ENCODE peak calls at places on chromosome 16, in five cellular contexts. One of them, this sample, is unnamed.

GRCh38 chr16:241866-242265 is 7.2 kb downstream of the FAM234A start:
- DNase-seq in uterus: no peak
- DNase-seq in mucosa of gallbladder: no peak
- DNase-seq in myocyte: no peak
- DNase-seq in KG1: no peak
- DNase-seq in this sample: no peak

GRCh38 chr16:80318107-80318506 is 222.7 kb upstream of the DYNLRB2 start:
- DNase-seq in mucosa of gallbladder: no peak
- DNase-seq in KG1: no peak
- DNase-seq in myocyte: no peak
- DNase-seq in uterus: no peak
- DNase-seq in this sample: no peak

GRCh38 chr16:27838536-27839175 is 224.9 kb downstream of the GSG1L start:
- DNase-seq in KG1: no peak
- DNase-seq in myocyte: peak; percentile 52
- DNase-seq in mucosa of gallbladder: no peak
- DNase-seq in uterus: no peak
- DNase-seq in this sample: no peak

GRCh38 chr16:62225675-62226074 is 189.4 kb upstream of the CDH8 start:
- DNase-seq in myocyte: peak; percentile 5
- DNase-seq in KG1: peak; percentile 4
- DNase-seq in mucosa of gallbladder: peak; percentile 79
- DNase-seq in uterus: no peak
- DNase-seq in this sample: no peak

GRCh38 chr16:24568392-24568791 is 29.0 kb downstream of the RBBP6 start:
- DNase-seq in KG1: no peak
- DNase-seq in uterus: no peak
- DNase-seq in mucosa of gallbladder: no peak
- DNase-seq in myocyte: peak; percentile 28
- DNase-seq in this sample: no peak

GRCh38 chr16:73125860-73126259 is 77.9 kb upstream of the ZFHX3 start:
- DNase-seq in mucosa of gallbladder: no peak
- DNase-seq in uterus: no peak
- DNase-seq in myocyte: no peak
- DNase-seq in KG1: no peak
- DNase-seq in this sample: no peak

GRCh38 chr16:80883159-80883642 is 78.8 kb upstream of the CDYL2 start:
- DNase-seq in uterus: no peak
- DNase-seq in myocyte: no peak
- DNase-seq in mucosa of gallbladder: peak; percentile 39
- DNase-seq in KG1: no peak
- DNase-seq in this sample: no peak

GRCh38 chr16:79562166-79562823 is 38.2 kb downstream of the MAF start:
- DNase-seq in myocyte: no peak
- DNase-seq in uterus: no peak
- DNase-seq in mucosa of gallbladder: no peak
- DNase-seq in KG1: no peak
- DNase-seq in this sample: no peak

GRCh38 chr16:47247691-47248090 is 103.9 kb upstream of the NETO2 start:
- DNase-seq in uterus: no peak
- DNase-seq in KG1: no peak
- DNase-seq in myocyte: no peak
- DNase-seq in mucosa of gallbladder: no peak
- DNase-seq in this sample: no peak

GRCh38 chr16:28991687-28992086 is 6.8 kb downstream of the LAT start:
- DNase-seq in uterus: no peak
- DNase-seq in myocyte: no peak
- DNase-seq in KG1: no peak
- DNase-seq in mucosa of gallbladder: no peak
- DNase-seq in this sample: no peak

GRCh38 chr16:78252757-78253156 is 153.3 kb downstream of the WWOX start:
- DNase-seq in myocyte: no peak
- DNase-seq in uterus: no peak
- DNase-seq in KG1: no peak
- DNase-seq in mucosa of gallbladder: no peak
- DNase-seq in this sample: no peak

GRCh38 chr16:2039286-2040030 is 8.2 kb downstream of the NTHL1 start:
- DNase-seq in uterus: peak; percentile 80
- DNase-seq in myocyte: peak; percentile 67
- DNase-seq in mucosa of gallbladder: peak; percentile 88
- DNase-seq in KG1: no peak
- DNase-seq in this sample: peak; percentile 40

GRCh38 chr16:30028438-30029093 is 2.5 kb downstream of the TLCD3B start:
- DNase-seq in mucosa of gallbladder: no peak
- DNase-seq in uterus: no peak
- DNase-seq in myocyte: peak; percentile 83
- DNase-seq in KG1: no peak
- DNase-seq in this sample: peak; percentile 37

GRCh38 chr16:918068-918467 is 52.7 kb downstream of the LMF1 start:
- DNase-seq in myocyte: no peak
- DNase-seq in mucosa of gallbladder: no peak
- DNase-seq in uterus: no peak
- DNase-seq in KG1: no peak
- DNase-seq in this sample: no peak

GRCh38 chr16:30381351-30382041 is 865 bp downstream of the SEPTIN1 start:
- DNase-seq in KG1: no peak
- DNase-seq in uterus: no peak
- DNase-seq in mucosa of gallbladder: no peak
- DNase-seq in myocyte: peak; percentile 59
- DNase-seq in this sample: no peak

GRCh38 chr16:29982560-29983419 is 9.1 kb downstream of the TAOK2 start:
- DNase-seq in myocyte: no peak
- DNase-seq in KG1: no peak
- DNase-seq in uterus: no peak
- DNase-seq in mucosa of gallbladder: no peak
- DNase-seq in this sample: no peak

GRCh38 chr16:77618011-77618410 is 104.3 kb upstream of the NUDT7 start:
- DNase-seq in mucosa of gallbladder: no peak
- DNase-seq in uterus: no peak
- DNase-seq in myocyte: no peak
- DNase-seq in KG1: no peak
- DNase-seq in this sample: no peak

GRCh38 chr16:85400305-85401205 is 212.6 kb upstream of the GSE1 start:
- DNase-seq in KG1: no peak
- DNase-seq in uterus: no peak
- DNase-seq in myocyte: no peak
- DNase-seq in mucosa of gallbladder: no peak
- DNase-seq in this sample: no peak

GRCh38 chr16:20740901-20741491 is 622 bp downstream of the THUMPD1 start:
- DNase-seq in myocyte: peak; percentile 77
- DNase-seq in uterus: peak; percentile 89
- DNase-seq in KG1: peak; percentile 45
- DNase-seq in mucosa of gallbladder: peak; percentile 90
- DNase-seq in this sample: peak; percentile 76

This sample was measured in gastrocnemius medialis.